ENCODE peak calls at places on chromosome 14, in four cellular contexts. M is HTR-8/SVneo; C is cardiac muscle cell; W is stimulated activated CD4-positive, alpha-beta T cell treated with anti-CD3 and anti-CD28 coated beads, Interleukin-4, amount 100 ng/mL, for 1 hour. L is an unnamed sample.

GRCh38 chr14:21185506-21185905 is 29.6 kb upstream of the OR5AU1 start:
- DNase-seq in W (no peak), M (no peak), C (peak; percentile 78), L (no peak)

GRCh38 chr14:98890556-98891340 is 381.2 kb downstream of the BCL11B start:
- DNase-seq in M (no peak), W (no peak), C (no peak), L (no peak)

GRCh38 chr14:51873221-51873893 is 12.9 kb downstream of the GNG2 start:
- DNase-seq in C (peak; percentile 90), W (no peak), M (peak; percentile 46), L (no peak)

GRCh38 chr14:61581340-61581739 is 114.0 kb upstream of the HIF1A start:
- DNase-seq in C (no peak), W (no peak), M (no peak), L (no peak)

GRCh38 chr14:89959853-89960493 is 4.2 kb downstream of the TDP1 start:
- DNase-seq in W (no peak), C (no peak), M (no peak), L (no peak)

GRCh38 chr14:57382283-57382682 is 8.1 kb upstream of the NAA30 start:
- DNase-seq in M (peak; percentile 51), C (peak; percentile 81), W (no peak), L (no peak)

GRCh38 chr14:101525646-101526527 is 35.4 kb upstream of the DIO3 start:
- DNase-seq in W (no peak), C (no peak), M (no peak), L (no peak)

GRCh38 chr14:63673882-63674497 is 32.3 kb upstream of the WDR89 start:
- DNase-seq in C (no peak), W (no peak), M (no peak), L (no peak)

GRCh38 chr14:79856357-79856756 is 354.9 kb downstream of the DIO2 start:
- DNase-seq in C (peak; percentile 66), W (no peak), M (no peak), L (no peak)

GRCh38 chr14:24556756-24557155 is 19.3 kb downstream of the CTSG start:
- DNase-seq in C (no peak), M (no peak), W (no peak), L (no peak)

GRCh38 chr14:49896956-49897355 is 4.1 kb downstream of the ARF6 start:
- DNase-seq in W (no peak), C (no peak), M (no peak), L (no peak)

GRCh38 chr14:73462078-73462715 is 3.9 kb upstream of the NUMB start:
- DNase-seq in C (peak; percentile 75), W (no peak), M (no peak), L (no peak)

GRCh38 chr14:73295198-73295796 is 58.0 kb downstream of the PAPLN start:
- DNase-seq in C (peak; percentile 62), M (peak; percentile 54), W (no peak), L (no peak)

GRCh38 chr14:97156705-97157104 is 359.5 kb downstream of the VRK1 start:
- DNase-seq in W (no peak), C (no peak), M (no peak), L (no peak)

GRCh38 chr14:105224845-105225585 is 23.3 kb upstream of the BTBD6 start:
- DNase-seq in W (no peak), C (no peak), M (no peak), L (no peak)

GRCh38 chr14:73755434-73756014 is 41.3 kb upstream of the PNMA1 start:
- DNase-seq in M (no peak), C (no peak), W (no peak), L (no peak)

GRCh38 chr14:88919502-88919901 is 95.1 kb downstream of the TTC8 start:
- DNase-seq in W (no peak), M (no peak), C (no peak), L (no peak)

GRCh38 chr14:55540847-55541773 is 38.9 kb upstream of the KTN1 start:
- DNase-seq in M (peak; percentile 48), W (no peak), C (no peak), L (no peak)